ENCODE peak calls at places on chromosomes 16 and 17, in nine cellular contexts. One of them, this sample, is unnamed.

GRCh38 chr17:77287432-77288068 is 146.8 kb downstream of the SEC14L1 start:
- DNase-seq in adrenal gland: peak
- DNase-seq in tibial nerve: no peak
- DNase-seq in cardiac fibroblast: peak
- DNase-seq in activated CD4-positive, CD25-positive, alpha-beta regulatory T cell: no peak
- DNase-seq in neural progenitor cell: peak
- DNase-seq in activated effector memory CD4-positive, alpha-beta T cell treated with Interleukin-2 at 50 U/mL for 16 hours: no peak
- DNase-seq in pancreas: peak
- DNase-seq in activated naive CD8-positive, alpha-beta T cell treated with anti-CD3 and anti-CD28 coated beads, Interleukin-2, amount 50 U/mL, for 24 hours: no peak
- DNase-seq in this sample: no peak

GRCh38 chr17:20935740-20936139 is 107.1 kb downstream of the USP22 start:
- DNase-seq in adrenal gland: no peak
- DNase-seq in tibial nerve: no peak
- DNase-seq in cardiac fibroblast: peak
- DNase-seq in activated CD4-positive, CD25-positive, alpha-beta regulatory T cell: no peak
- DNase-seq in neural progenitor cell: no peak
- DNase-seq in activated effector memory CD4-positive, alpha-beta T cell treated with Interleukin-2 at 50 U/mL for 16 hours: no peak
- DNase-seq in pancreas: no peak
- DNase-seq in activated naive CD8-positive, alpha-beta T cell treated with anti-CD3 and anti-CD28 coated beads, Interleukin-2, amount 50 U/mL, for 24 hours: no peak
- DNase-seq in this sample: no peak

GRCh38 chr17:2940352-2940751 is 123.1 kb downstream of the OR1D5 start:
- DNase-seq in adrenal gland: no peak
- DNase-seq in tibial nerve: no peak
- DNase-seq in cardiac fibroblast: no peak
- DNase-seq in activated CD4-positive, CD25-positive, alpha-beta regulatory T cell: no peak
- DNase-seq in neural progenitor cell: peak
- DNase-seq in activated effector memory CD4-positive, alpha-beta T cell treated with Interleukin-2 at 50 U/mL for 16 hours: no peak
- DNase-seq in pancreas: no peak
- DNase-seq in activated naive CD8-positive, alpha-beta T cell treated with anti-CD3 and anti-CD28 coated beads, Interleukin-2, amount 50 U/mL, for 24 hours: no peak
- DNase-seq in this sample: no peak

GRCh38 chr17:76278952-76279741 is 14.0 kb downstream of the UBALD2 start:
- DNase-seq in adrenal gland: peak
- DNase-seq in tibial nerve: peak
- DNase-seq in cardiac fibroblast: peak
- DNase-seq in activated CD4-positive, CD25-positive, alpha-beta regulatory T cell: peak
- DNase-seq in neural progenitor cell: peak
- DNase-seq in activated effector memory CD4-positive, alpha-beta T cell treated with Interleukin-2 at 50 U/mL for 16 hours: peak
- DNase-seq in pancreas: peak
- DNase-seq in activated naive CD8-positive, alpha-beta T cell treated with anti-CD3 and anti-CD28 coated beads, Interleukin-2, amount 50 U/mL, for 24 hours: peak
- DNase-seq in this sample: peak

GRCh38 chr16:53056528-53056881 is 1.7 kb downstream of the CHD9 start:
- DNase-seq in adrenal gland: peak
- DNase-seq in tibial nerve: no peak
- DNase-seq in cardiac fibroblast: peak
- DNase-seq in activated CD4-positive, CD25-positive, alpha-beta regulatory T cell: no peak
- DNase-seq in neural progenitor cell: no peak
- DNase-seq in activated effector memory CD4-positive, alpha-beta T cell treated with Interleukin-2 at 50 U/mL for 16 hours: no peak
- DNase-seq in pancreas: no peak
- DNase-seq in activated naive CD8-positive, alpha-beta T cell treated with anti-CD3 and anti-CD28 coated beads, Interleukin-2, amount 50 U/mL, for 24 hours: no peak
- DNase-seq in this sample: no peak

GRCh38 chr16:8572919-8573724 is 17.2 kb downstream of the TMEM114 start:
- DNase-seq in adrenal gland: no peak
- DNase-seq in tibial nerve: no peak
- DNase-seq in cardiac fibroblast: peak
- DNase-seq in activated CD4-positive, CD25-positive, alpha-beta regulatory T cell: no peak
- DNase-seq in neural progenitor cell: peak
- DNase-seq in activated effector memory CD4-positive, alpha-beta T cell treated with Interleukin-2 at 50 U/mL for 16 hours: no peak
- DNase-seq in pancreas: no peak
- DNase-seq in activated naive CD8-positive, alpha-beta T cell treated with anti-CD3 and anti-CD28 coated beads, Interleukin-2, amount 50 U/mL, for 24 hours: no peak
- DNase-seq in this sample: peak

GRCh38 chr17:49494937-49495841 is at the start of gene NGFR:
- DNase-seq in adrenal gland: no peak
- DNase-seq in tibial nerve: no peak
- DNase-seq in cardiac fibroblast: no peak
- DNase-seq in activated CD4-positive, CD25-positive, alpha-beta regulatory T cell: no peak
- DNase-seq in neural progenitor cell: peak
- DNase-seq in activated effector memory CD4-positive, alpha-beta T cell treated with Interleukin-2 at 50 U/mL for 16 hours: peak
- DNase-seq in pancreas: no peak
- DNase-seq in activated naive CD8-positive, alpha-beta T cell treated with anti-CD3 and anti-CD28 coated beads, Interleukin-2, amount 50 U/mL, for 24 hours: peak
- DNase-seq in this sample: peak

GRCh38 chr16:30025156-30025555 is 2.2 kb downstream of the C16orf92 start:
- DNase-seq in adrenal gland: no peak
- DNase-seq in tibial nerve: no peak
- DNase-seq in cardiac fibroblast: no peak
- DNase-seq in activated CD4-positive, CD25-positive, alpha-beta regulatory T cell: no peak
- DNase-seq in neural progenitor cell: no peak
- DNase-seq in activated effector memory CD4-positive, alpha-beta T cell treated with Interleukin-2 at 50 U/mL for 16 hours: no peak
- DNase-seq in pancreas: no peak
- DNase-seq in activated naive CD8-positive, alpha-beta T cell treated with anti-CD3 and anti-CD28 coated beads, Interleukin-2, amount 50 U/mL, for 24 hours: no peak
- DNase-seq in this sample: no peak